ENCODE peak calls at places on chromosomes 7 and 10, in five cellular contexts. O is lower lobe of right lung; H is EL; J is CD4-positive, alpha-beta T cell; A is H7. M is an unnamed sample.

GRCh38 chr7:7665031-7665430 is 24.5 kb downstream of the UMAD1 start:
- DNase-seq in O (no peak), J (no peak), H (no peak), A (no peak), M (no peak)

GRCh38 chr7:51025668-51026067 is 243.0 kb upstream of the GRB10 start:
- DNase-seq in J (no peak), A (no peak), O (no peak), H (no peak), M (no peak)

GRCh38 chr10:24479806-24480205 is 243.9 kb downstream of the ARHGAP21 start:
- DNase-seq in J (no peak), O (no peak), H (no peak), A (no peak), M (no peak)

GRCh38 chr7:26040085-26040484 is 111.9 kb upstream of the NFE2L3 start:
- DNase-seq in A (no peak), H (no peak), J (no peak), O (no peak), M (no peak)

GRCh38 chr10:62374862-62375710 is 917 bp downstream of the ZNF365 start:
- DNase-seq in O (no peak), J (no peak), H (peak), A (no peak), M (no peak)

GRCh38 chr10:80502621-80503583 is 34.8 kb upstream of the SH2D4B start:
- DNase-seq in J (no peak), O (no peak), H (no peak), A (no peak), M (no peak)

GRCh38 chr10:48478980-48479811 is 125.7 kb downstream of the ARHGAP22 start:
- DNase-seq in A (no peak), O (no peak), H (no peak), J (no peak), M (peak)

GRCh38 chr7:41164440-41164839 is 538.5 kb downstream of the INHBA start:
- DNase-seq in J (no peak), A (no peak), O (no peak), H (peak), M (no peak)

GRCh38 chr10:12689893-12690292 is 311.6 kb downstream of the CCDC3 start:
- DNase-seq in O (no peak), H (no peak), A (no peak), J (no peak), M (no peak)

GRCh38 chr7:159030490-159031134 is 114.1 kb downstream of the VIPR2 start:
- DNase-seq in H (no peak), A (peak), J (no peak), O (peak), M (peak)

GRCh38 chr7:73623798-73624668 is at the start of gene MLXIPL:
- DNase-seq in O (peak), A (peak), J (peak), H (peak), M (peak)

GRCh38 chr7:88243345-88243909 is 23.6 kb upstream of the SRI start:
- DNase-seq in O (no peak), H (peak), J (no peak), A (peak), M (peak)

GRCh38 chr7:42479452-42480303 is 242.7 kb upstream of the GLI3 start:
- DNase-seq in O (no peak), J (no peak), H (no peak), A (no peak), M (no peak)

GRCh38 chr10:20608503-20608902 is 288.6 kb downstream of the NEBL start:
- DNase-seq in O (no peak), J (no peak), H (no peak), A (no peak), M (no peak)

GRCh38 chr7:47758546-47758945 is 176.6 kb upstream of the TNS3 start:
- DNase-seq in O (no peak), H (peak), A (no peak), J (no peak), M (no peak)

GRCh38 chr7:7564323-7564780 is 2.3 kb upstream of the MIOS start:
- DNase-seq in J (no peak), O (no peak), H (peak), A (no peak), M (no peak)

GRCh38 chr7:14931511-14932215 is 29.1 kb upstream of the DGKB start:
- DNase-seq in J (no peak), A (no peak), H (no peak), O (no peak), M (no peak)

GRCh38 chr7:131827421-131827820 is 271.0 kb upstream of the PODXL start:
- DNase-seq in H (no peak), J (no peak), O (no peak), A (no peak), M (no peak)

GRCh38 chr7:157854066-157854891 is 517.5 kb downstream of the DNAJB6 start:
- DNase-seq in O (peak), A (no peak), H (no peak), J (no peak), M (peak)

GRCh38 chr7:6164491-6164890 is 107.9 kb downstream of the CYTH3 start:
- DNase-seq in J (no peak), O (no peak), A (peak), H (no peak), M (no peak)

GRCh38 chr7:43658718-43659548 is 70.4 kb downstream of the COA1 start:
- DNase-seq in J (no peak), H (peak), O (no peak), A (no peak), M (no peak)

GRCh38 chr7:47369736-47370135 is 212.2 kb downstream of the TNS3 start:
- DNase-seq in H (no peak), J (no peak), O (no peak), A (no peak), M (no peak)

GRCh38 chr7:135490783-135491182 is 19.1 kb downstream of the CNOT4 start:
- DNase-seq in H (peak), O (no peak), J (no peak), A (no peak), M (no peak)

GRCh38 chr10:122162566-122163181 is 108.4 kb upstream of the BTBD16 start:
- DNase-seq in J (no peak), A (no peak), H (no peak), O (no peak), M (peak)

GRCh38 chr10:100562806-100563293 is 27.1 kb downstream of the HIF1AN start:
- DNase-seq in H (peak), A (peak), O (no peak), J (no peak), M (peak)

GRCh38 chr7:118078015-118078414 is 105.9 kb upstream of the LSM8 start:
- DNase-seq in A (no peak), H (no peak), J (no peak), O (no peak), M (no peak)

GRCh38 chr10:91689731-91690168 is 56.9 kb upstream of the PPP1R3C start:
- DNase-seq in H (peak), O (no peak), A (no peak), J (no peak), M (no peak)

GRCh38 chr7:84492128-84492527 is 297.5 kb upstream of the SEMA3A start:
- DNase-seq in H (no peak), O (no peak), J (no peak), A (no peak), M (no peak)